ENCODE peak calls at places on chromosomes 3 and 15, in seven cellular contexts. One of them, this sample, is unnamed.

GRCh38 chr3:133444071-133444774 is 44.4 kb downstream of the BFSP2 start:
- DNase-seq in MCF 10A: peak; percentile 75
- DNase-seq in CD8-positive, alpha-beta T cell: no peak
- DNase-seq in transverse colon: peak; percentile 29
- DNase-seq in fibroblast of mammary gland: peak; percentile 38
- DNase-seq in neural crest cell: no peak
- DNase-seq in mammary epithelial cell: peak; percentile 82
- DNase-seq in this sample: no peak

GRCh38 chr3:66456711-66457173 is 44.1 kb downstream of the LRIG1 start:
- DNase-seq in MCF 10A: no peak
- DNase-seq in CD8-positive, alpha-beta T cell: no peak
- DNase-seq in transverse colon: no peak
- DNase-seq in fibroblast of mammary gland: no peak
- DNase-seq in neural crest cell: no peak
- DNase-seq in mammary epithelial cell: no peak
- DNase-seq in this sample: no peak

GRCh38 chr3:98741121-98741716 is 21.9 kb upstream of the ST3GAL6 start:
- DNase-seq in MCF 10A: peak; percentile 21
- DNase-seq in CD8-positive, alpha-beta T cell: no peak
- DNase-seq in transverse colon: no peak
- DNase-seq in fibroblast of mammary gland: no peak
- DNase-seq in neural crest cell: no peak
- DNase-seq in mammary epithelial cell: peak; percentile 37
- DNase-seq in this sample: no peak

GRCh38 chr3:14225421-14225820 is 46.8 kb downstream of the LSM3 start:
- DNase-seq in MCF 10A: no peak
- DNase-seq in CD8-positive, alpha-beta T cell: no peak
- DNase-seq in transverse colon: peak; percentile 55
- DNase-seq in fibroblast of mammary gland: no peak
- DNase-seq in neural crest cell: no peak
- DNase-seq in mammary epithelial cell: no peak
- DNase-seq in this sample: no peak

GRCh38 chr3:160402249-160403027 is 3.0 kb downstream of the SMC4 start:
- DNase-seq in MCF 10A: no peak
- DNase-seq in CD8-positive, alpha-beta T cell: no peak
- DNase-seq in transverse colon: no peak
- DNase-seq in fibroblast of mammary gland: no peak
- DNase-seq in neural crest cell: no peak
- DNase-seq in mammary epithelial cell: no peak
- DNase-seq in this sample: no peak

GRCh38 chr15:79635897-79636596 is 203.9 kb downstream of the MINAR1 start:
- DNase-seq in MCF 10A: no peak
- DNase-seq in CD8-positive, alpha-beta T cell: no peak
- DNase-seq in transverse colon: no peak
- DNase-seq in fibroblast of mammary gland: peak; percentile 40
- DNase-seq in neural crest cell: no peak
- DNase-seq in mammary epithelial cell: no peak
- DNase-seq in this sample: no peak

GRCh38 chr3:94083261-94083660 is 20.4 kb downstream of the NSUN3 start:
- DNase-seq in MCF 10A: no peak
- DNase-seq in CD8-positive, alpha-beta T cell: no peak
- DNase-seq in transverse colon: no peak
- DNase-seq in fibroblast of mammary gland: no peak
- DNase-seq in neural crest cell: no peak
- DNase-seq in mammary epithelial cell: no peak
- DNase-seq in this sample: no peak

GRCh38 chr3:35081902-35082301 is 557.4 kb upstream of the ARPP21 start:
- DNase-seq in MCF 10A: no peak
- DNase-seq in CD8-positive, alpha-beta T cell: no peak
- DNase-seq in transverse colon: no peak
- DNase-seq in fibroblast of mammary gland: no peak
- DNase-seq in neural crest cell: no peak
- DNase-seq in mammary epithelial cell: no peak
- DNase-seq in this sample: no peak

GRCh38 chr3:112811150-112811884 is 35.3 kb downstream of the CD200R1L start:
- DNase-seq in MCF 10A: peak; percentile 56
- DNase-seq in CD8-positive, alpha-beta T cell: no peak
- DNase-seq in transverse colon: no peak
- DNase-seq in fibroblast of mammary gland: peak; percentile 96
- DNase-seq in neural crest cell: no peak
- DNase-seq in mammary epithelial cell: no peak
- DNase-seq in this sample: no peak

GRCh38 chr3:106683931-106684330 is 693.3 kb upstream of the CCDC54 start:
- DNase-seq in MCF 10A: peak; percentile 36
- DNase-seq in CD8-positive, alpha-beta T cell: no peak
- DNase-seq in transverse colon: no peak
- DNase-seq in fibroblast of mammary gland: no peak
- DNase-seq in neural crest cell: no peak
- DNase-seq in mammary epithelial cell: peak; percentile 75
- DNase-seq in this sample: no peak

GRCh38 chr3:20811631-20812030 is 625.6 kb upstream of the SGO1 start:
- DNase-seq in MCF 10A: no peak
- DNase-seq in CD8-positive, alpha-beta T cell: no peak
- DNase-seq in transverse colon: no peak
- DNase-seq in fibroblast of mammary gland: no peak
- DNase-seq in neural crest cell: no peak
- DNase-seq in mammary epithelial cell: no peak
- DNase-seq in this sample: no peak

GRCh38 chr15:83897037-83897436 is 243.1 kb downstream of the ADAMTSL3 start:
- DNase-seq in MCF 10A: no peak
- DNase-seq in CD8-positive, alpha-beta T cell: no peak
- DNase-seq in transverse colon: no peak
- DNase-seq in fibroblast of mammary gland: no peak
- DNase-seq in neural crest cell: no peak
- DNase-seq in mammary epithelial cell: no peak
- DNase-seq in this sample: no peak

GRCh38 chr3:177465243-177465642 is 268.0 kb upstream of the TBL1XR1 start:
- DNase-seq in MCF 10A: no peak
- DNase-seq in CD8-positive, alpha-beta T cell: no peak
- DNase-seq in transverse colon: peak; percentile 47
- DNase-seq in fibroblast of mammary gland: no peak
- DNase-seq in neural crest cell: no peak
- DNase-seq in mammary epithelial cell: no peak
- DNase-seq in this sample: no peak

GRCh38 chr3:108524547-108524946 is 14.2 kb upstream of the MYH15 start:
- DNase-seq in MCF 10A: no peak
- DNase-seq in CD8-positive, alpha-beta T cell: no peak
- DNase-seq in transverse colon: no peak
- DNase-seq in fibroblast of mammary gland: peak; percentile 6
- DNase-seq in neural crest cell: no peak
- DNase-seq in mammary epithelial cell: no peak
- DNase-seq in this sample: no peak

GRCh38 chr3:191373327-191373726 is 43.0 kb upstream of the UTS2B start:
- DNase-seq in MCF 10A: no peak
- DNase-seq in CD8-positive, alpha-beta T cell: no peak
- DNase-seq in transverse colon: no peak
- DNase-seq in fibroblast of mammary gland: no peak
- DNase-seq in neural crest cell: no peak
- DNase-seq in mammary epithelial cell: peak; percentile 19
- DNase-seq in this sample: no peak

GRCh38 chr3:183937601-183938286 is 53.1 kb upstream of the PARL start:
- DNase-seq in MCF 10A: peak; percentile 27
- DNase-seq in CD8-positive, alpha-beta T cell: no peak
- DNase-seq in transverse colon: no peak
- DNase-seq in fibroblast of mammary gland: no peak
- DNase-seq in neural crest cell: no peak
- DNase-seq in mammary epithelial cell: no peak
- DNase-seq in this sample: no peak

GRCh38 chr3:182327196-182327681 is 466.1 kb upstream of the ATP11B start:
- DNase-seq in MCF 10A: no peak
- DNase-seq in CD8-positive, alpha-beta T cell: no peak
- DNase-seq in transverse colon: no peak
- DNase-seq in fibroblast of mammary gland: no peak
- DNase-seq in neural crest cell: no peak
- DNase-seq in mammary epithelial cell: peak; percentile 17
- DNase-seq in this sample: no peak

GRCh38 chr15:58139631-58140522 is 1.7 kb downstream of the AQP9 start:
- DNase-seq in MCF 10A: peak; percentile 31
- DNase-seq in CD8-positive, alpha-beta T cell: no peak
- DNase-seq in transverse colon: no peak
- DNase-seq in fibroblast of mammary gland: peak; percentile 78
- DNase-seq in neural crest cell: no peak
- DNase-seq in mammary epithelial cell: no peak
- DNase-seq in this sample: no peak

GRCh38 chr15:79028411-79028964 is 62.1 kb downstream of the RASGRF1 start:
- DNase-seq in MCF 10A: peak; percentile 70
- DNase-seq in CD8-positive, alpha-beta T cell: no peak
- DNase-seq in transverse colon: peak; percentile 26
- DNase-seq in fibroblast of mammary gland: peak; percentile 33
- DNase-seq in neural crest cell: peak; percentile 73
- DNase-seq in mammary epithelial cell: peak; percentile 25
- DNase-seq in this sample: no peak

GRCh38 chr3:30631237-30631961 is 25.0 kb downstream of the TGFBR2 start:
- DNase-seq in MCF 10A: peak; percentile 82
- DNase-seq in CD8-positive, alpha-beta T cell: no peak
- DNase-seq in transverse colon: no peak
- DNase-seq in fibroblast of mammary gland: peak; percentile 83
- DNase-seq in neural crest cell: no peak
- DNase-seq in mammary epithelial cell: no peak
- DNase-seq in this sample: no peak

GRCh38 chr3:36494461-36495109 is 114.3 kb downstream of the STAC start:
- DNase-seq in MCF 10A: peak; percentile 74
- DNase-seq in CD8-positive, alpha-beta T cell: no peak
- DNase-seq in transverse colon: peak; percentile 7
- DNase-seq in fibroblast of mammary gland: peak; percentile 94
- DNase-seq in neural crest cell: no peak
- DNase-seq in mammary epithelial cell: peak; percentile 46
- DNase-seq in this sample: no peak

GRCh38 chr3:47007482-47008257 is 28.2 kb downstream of the NBEAL2 start:
- DNase-seq in MCF 10A: no peak
- DNase-seq in CD8-positive, alpha-beta T cell: no peak
- DNase-seq in transverse colon: no peak
- DNase-seq in fibroblast of mammary gland: no peak
- DNase-seq in neural crest cell: no peak
- DNase-seq in mammary epithelial cell: no peak
- DNase-seq in this sample: no peak

GRCh38 chr15:93063292-93063671 is 25.7 kb downstream of the RGMA start:
- DNase-seq in MCF 10A: peak; percentile 34
- DNase-seq in CD8-positive, alpha-beta T cell: no peak
- DNase-seq in transverse colon: no peak
- DNase-seq in fibroblast of mammary gland: no peak
- DNase-seq in neural crest cell: no peak
- DNase-seq in mammary epithelial cell: peak; percentile 54
- DNase-seq in this sample: no peak

GRCh38 chr3:133455281-133455680 is 55.4 kb downstream of the BFSP2 start:
- DNase-seq in MCF 10A: no peak
- DNase-seq in CD8-positive, alpha-beta T cell: no peak
- DNase-seq in transverse colon: no peak
- DNase-seq in fibroblast of mammary gland: no peak
- DNase-seq in neural crest cell: no peak
- DNase-seq in mammary epithelial cell: no peak
- DNase-seq in this sample: peak; percentile 28

GRCh38 chr15:50259276-50259675 is 6.2 kb downstream of the HDC start:
- DNase-seq in MCF 10A: no peak
- DNase-seq in CD8-positive, alpha-beta T cell: no peak
- DNase-seq in transverse colon: no peak
- DNase-seq in fibroblast of mammary gland: no peak
- DNase-seq in neural crest cell: no peak
- DNase-seq in mammary epithelial cell: no peak
- DNase-seq in this sample: no peak

GRCh38 chr3:187778726-187779125 is 33.5 kb upstream of the BCL6 start:
- DNase-seq in MCF 10A: no peak
- DNase-seq in CD8-positive, alpha-beta T cell: no peak
- DNase-seq in transverse colon: no peak
- DNase-seq in fibroblast of mammary gland: no peak
- DNase-seq in neural crest cell: no peak
- DNase-seq in mammary epithelial cell: peak; percentile 25
- DNase-seq in this sample: no peak
- TF ChIP-seq CTCF in MCF 10A: no peak
- TF ChIP-seq CTCF in CD8-positive, alpha-beta T cell: no peak
- TF ChIP-seq CTCF in transverse colon: no peak
- TF ChIP-seq CTCF in fibroblast of mammary gland: no peak
- TF ChIP-seq CTCF in neural crest cell: no peak
- TF ChIP-seq CTCF in mammary epithelial cell: no peak
- TF ChIP-seq CTCF in this sample: no peak

DNA sequence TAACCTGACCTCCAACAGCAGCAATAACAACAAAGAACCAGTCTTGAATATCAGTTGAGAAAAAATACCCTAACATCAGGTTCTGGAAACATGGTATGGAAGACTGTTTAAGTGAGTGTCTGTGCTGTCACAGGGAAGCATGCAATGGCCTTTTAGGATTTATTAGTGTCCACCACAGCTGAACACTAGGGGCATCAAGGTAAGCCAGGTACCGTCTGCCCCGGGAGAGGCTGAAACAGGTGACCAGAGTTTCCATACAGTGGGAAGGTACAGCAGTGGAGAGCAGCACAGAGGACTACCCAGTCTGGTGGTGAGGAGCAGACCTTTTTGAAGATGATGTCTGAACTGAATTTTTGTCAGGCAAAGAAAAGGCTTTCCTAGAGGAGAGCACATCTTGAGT is 18.4 kb downstream of the ZDHHC23 start:
- DNase-seq in MCF 10A: no peak
- DNase-seq in CD8-positive, alpha-beta T cell: no peak
- DNase-seq in transverse colon: no peak
- DNase-seq in fibroblast of mammary gland: no peak
- DNase-seq in neural crest cell: no peak
- DNase-seq in mammary epithelial cell: no peak
- DNase-seq in this sample: no peak
- TF ChIP-seq CTCF in MCF 10A: no peak
- TF ChIP-seq CTCF in CD8-positive, alpha-beta T cell: no peak
- TF ChIP-seq CTCF in transverse colon: no peak
- TF ChIP-seq CTCF in fibroblast of mammary gland: no peak
- TF ChIP-seq CTCF in neural crest cell: no peak
- TF ChIP-seq CTCF in mammary epithelial cell: peak; percentile 7
- TF ChIP-seq CTCF in this sample: no peak

GRCh38 chr3:72618739-72619138 is 229.5 kb downstream of the SHQ1 start:
- DNase-seq in MCF 10A: no peak
- DNase-seq in CD8-positive, alpha-beta T cell: no peak
- DNase-seq in transverse colon: no peak
- DNase-seq in fibroblast of mammary gland: no peak
- DNase-seq in neural crest cell: no peak
- DNase-seq in mammary epithelial cell: no peak
- DNase-seq in this sample: no peak
- TF ChIP-seq CTCF in MCF 10A: no peak
- TF ChIP-seq CTCF in CD8-positive, alpha-beta T cell: no peak
- TF ChIP-seq CTCF in transverse colon: no peak
- TF ChIP-seq CTCF in fibroblast of mammary gland: no peak
- TF ChIP-seq CTCF in neural crest cell: no peak
- TF ChIP-seq CTCF in mammary epithelial cell: no peak
- TF ChIP-seq CTCF in this sample: no peak

DNA sequence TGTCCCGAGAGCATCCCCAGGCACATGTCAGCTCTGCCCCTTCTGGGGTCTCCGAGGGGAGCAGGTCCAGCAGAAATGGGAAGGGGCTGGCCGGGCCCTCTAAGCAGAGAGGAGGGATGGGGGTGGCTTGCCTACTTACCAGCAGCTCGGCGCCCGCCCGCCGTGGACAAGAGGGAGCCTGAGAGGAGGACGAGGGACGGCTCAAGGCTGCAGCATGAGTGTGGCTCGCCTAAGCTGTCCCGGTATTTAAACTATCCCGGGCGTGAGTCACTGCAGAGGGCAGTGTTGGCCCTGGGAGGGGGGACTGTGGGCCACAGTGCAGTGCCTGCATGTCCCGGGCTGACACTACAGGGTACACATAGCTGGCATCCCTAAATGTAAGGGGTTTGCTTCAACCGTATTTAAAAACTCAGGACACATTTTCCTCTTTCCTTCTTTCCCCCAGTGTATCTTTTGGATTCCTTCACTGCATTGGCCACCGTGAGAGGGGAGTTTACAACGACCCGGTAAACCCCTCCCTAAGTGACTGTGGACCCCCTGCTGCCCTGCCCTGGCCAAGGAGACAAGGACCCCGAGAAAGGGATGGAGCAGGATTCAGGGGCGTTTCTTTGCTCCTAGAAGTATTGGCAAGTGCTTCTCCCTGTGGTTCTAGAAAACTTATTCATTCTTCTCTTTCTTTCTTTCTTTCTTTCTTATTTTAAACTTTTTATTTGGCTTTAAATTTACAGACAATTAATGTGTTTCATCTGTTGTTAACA is at the start of gene LRRC15:
- DNase-seq in MCF 10A: peak; percentile 48
- DNase-seq in CD8-positive, alpha-beta T cell: no peak
- DNase-seq in transverse colon: peak; percentile 14
- DNase-seq in fibroblast of mammary gland: peak; percentile 39
- DNase-seq in neural crest cell: no peak
- DNase-seq in mammary epithelial cell: peak; percentile 24
- DNase-seq in this sample: no peak
- TF ChIP-seq CTCF in MCF 10A: no peak
- TF ChIP-seq CTCF in CD8-positive, alpha-beta T cell: no peak
- TF ChIP-seq CTCF in transverse colon: no peak
- TF ChIP-seq CTCF in fibroblast of mammary gland: no peak
- TF ChIP-seq CTCF in neural crest cell: no peak
- TF ChIP-seq CTCF in mammary epithelial cell: no peak
- TF ChIP-seq CTCF in this sample: peak; percentile 20

This sample was measured in D721Med.